ENCODE peak calls at places on chromosome 12, in five cellular contexts. P is HCT116, X is mammary epithelial cell, W is stomach, S is PC-3. C is an unnamed sample.

GRCh38 chr12:57164454-57164853 is 17.0 kb upstream of the LRP1-AS start:
- DNase-seq in P (no peak), S (no peak), X (no peak), W (no peak), C (no peak)

GRCh38 chr12:26867084-26867483 is 34.1 kb upstream of the ITPR2 start:
- DNase-seq in X (no peak), S (no peak), W (no peak), P (no peak), C (no peak)

GRCh38 chr12:22255097-22255496 is 79.4 kb downstream of the ST8SIA1 start:
- DNase-seq in P (no peak), X (peak), W (no peak), S (no peak), C (no peak)

GRCh38 chr12:66964629-66965028 is 285.8 kb upstream of the GRIP1 start:
- DNase-seq in X (peak), S (no peak), W (no peak), P (no peak), C (peak)

GRCh38 chr12:27343255-27344000 is 10.8 kb downstream of the BMAL2 start:
- DNase-seq in P (no peak), X (peak), W (no peak), S (peak), C (peak)

GRCh38 chr12:130748786-130749185 is 32.7 kb upstream of the RIMBP2 start:
- DNase-seq in X (no peak), W (no peak), S (peak), P (no peak), C (no peak)

GRCh38 chr12:64387201-64387816 is 3.2 kb downstream of the C12orf56 start:
- DNase-seq in X (peak), P (no peak), W (no peak), S (peak), C (no peak)

GRCh38 chr12:77089701-77090220 is 24.4 kb upstream of the E2F7 start:
- DNase-seq in S (no peak), P (no peak), X (peak), W (no peak), C (no peak)

GRCh38 chr12:116642683-116643082 is 83.5 kb downstream of the MAP1LC3B2 start:
- DNase-seq in X (no peak), S (no peak), W (no peak), P (no peak), C (no peak)

GRCh38 chr12:74539261-74539660 is 1.6 kb downstream of the ATXN7L3B start:
- DNase-seq in S (peak), W (no peak), P (no peak), X (no peak), C (no peak)

GRCh38 chr12:24955389-24955788 is 6.5 kb upstream of the BCAT1 start:
- DNase-seq in P (no peak), S (no peak), X (no peak), W (no peak), C (no peak)

GRCh38 chr12:84913151-84913550 is 552 bp upstream of the SLC6A15 start:
- DNase-seq in W (no peak), X (peak), P (no peak), S (no peak), C (no peak)

GRCh38 chr12:122830517-122831214 is 4.6 kb upstream of the HIP1R start:
- DNase-seq in W (no peak), P (peak), S (peak), X (peak), C (peak)

GRCh38 chr12:71503579-71504470 is 64.2 kb downstream of the LGR5 start:
- DNase-seq in X (no peak), S (peak), W (no peak), P (no peak), C (no peak)

GRCh38 chr12:108313609-108314331 is 25.3 kb downstream of the CMKLR1 start:
- DNase-seq in X (no peak), W (no peak), P (no peak), S (no peak), C (no peak)

GRCh38 chr12:102920271-102920670 is 3.2 kb upstream of the PAH start:
- DNase-seq in S (no peak), P (no peak), W (no peak), X (no peak), C (no peak)

GRCh38 chr12:479161-479560 is 19.4 kb downstream of the B4GALNT3 start:
- DNase-seq in S (no peak), W (no peak), X (no peak), P (no peak), C (no peak)

GRCh38 chr12:6699989-6700645 is 498 bp downstream of the PIANP start:
- DNase-seq in W (no peak), P (no peak), X (no peak), S (no peak), C (no peak)

GRCh38 chr12:48988030-48988649 is 10.0 kb downstream of the WNT1 start:
- DNase-seq in P (no peak), W (peak), S (peak), X (no peak), C (peak)
- TF ChIP-seq CTCF in P (peak), W (peak), S (peak), X (peak), C (peak)

DNA sequence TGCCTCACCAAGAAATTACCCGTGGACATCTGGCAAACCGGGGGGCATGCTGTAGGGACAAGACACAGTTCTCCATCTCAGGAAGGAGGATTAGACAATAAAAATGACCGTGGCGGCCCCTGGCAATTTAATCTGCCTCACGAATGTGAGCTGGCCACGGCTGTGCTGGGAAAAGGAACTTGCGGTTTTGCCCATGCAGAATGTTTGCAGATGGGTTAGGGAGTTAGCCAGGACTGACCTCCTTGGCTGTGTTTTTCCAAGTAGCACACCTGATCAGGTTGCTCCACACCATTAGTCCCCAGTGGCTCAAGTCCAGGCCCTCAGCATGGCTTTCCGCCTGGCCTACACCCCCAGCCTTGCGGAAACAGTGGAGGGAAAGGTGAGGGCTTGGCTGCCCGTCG is 20.8 kb downstream of the TPCN1 start:
- DNase-seq in W (peak), S (peak), P (no peak), X (peak), C (peak)
- H3K4me3 ChIP-seq in W (no peak), S (peak), P (no peak), X (no peak), C (no peak)

DNA sequence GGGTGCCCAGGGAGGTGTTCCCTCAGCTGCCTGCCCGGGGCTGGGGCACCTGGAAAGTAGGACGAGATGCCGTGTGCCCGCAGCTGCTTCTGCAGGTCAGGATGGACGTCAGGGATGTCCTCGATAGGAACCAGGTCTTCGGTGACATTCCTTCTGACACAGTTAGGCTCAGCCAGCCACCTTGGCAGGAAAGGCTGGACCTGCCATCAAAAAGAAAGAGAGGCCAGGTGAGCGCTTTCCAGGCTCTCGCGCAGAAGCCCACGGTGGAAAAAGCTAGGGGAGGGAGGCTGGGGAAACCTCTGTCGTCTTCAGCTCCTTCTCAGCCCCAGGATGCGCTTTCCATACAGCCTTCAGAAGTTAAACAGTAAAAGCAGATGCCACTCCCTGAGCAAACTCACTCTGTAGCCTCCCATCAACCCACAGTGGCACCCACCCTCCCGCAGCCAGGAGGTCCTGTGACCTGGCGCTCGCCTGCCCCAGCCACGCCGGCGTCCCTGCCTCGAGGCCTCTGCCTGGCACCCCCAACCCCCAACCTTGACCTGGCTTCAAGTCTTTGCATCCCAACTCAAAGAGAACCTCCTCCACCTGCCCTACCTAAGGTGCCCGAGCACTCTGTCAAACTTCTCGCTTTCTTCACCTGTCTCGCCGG is 1.3 kb downstream of the DDX51 start:
- DNase-seq in W (no peak), P (no peak), S (no peak), X (no peak), C (no peak)
- H3K27ac ChIP-seq in W (no peak), P (no peak), S (no peak), X (no peak), C (no peak)

GRCh38 chr12:78470354-78471195 is 394.0 kb upstream of the SYT1 start:
- DNase-seq in X (peak), P (peak), W (no peak), S (peak), C (peak)
- TF ChIP-seq CTCF in X (peak), P (peak), W (no peak), S (peak), C (peak)

GRCh38 chr12:10747730-10748129 is 24.6 kb upstream of the YBX3 start:
- DNase-seq in X (no peak), W (no peak), P (no peak), S (no peak), C (no peak)

GRCh38 chr12:10750385-10750727 is 27.2 kb upstream of the YBX3 start:
- DNase-seq in W (no peak), P (no peak), X (no peak), S (no peak), C (no peak)

GRCh38 chr12:10753066-10753465 is 29.9 kb upstream of the YBX3 start:
- DNase-seq in S (peak), P (no peak), W (no peak), X (peak), C (peak)

GRCh38 chr12:10749700-10750384 is 26.7 kb upstream of the YBX3 start:
- DNase-seq in P (peak), S (peak), X (peak), W (peak), C (peak)
- H3K4me3 ChIP-seq in P (peak), S (peak), X (peak), W (no peak), C (peak)

GRCh38 chr12:76023069-76023690 is 8.4 kb downstream of the PHLDA1 start:
- DNase-seq in W (no peak), P (no peak), S (peak), X (no peak), C (no peak)
- H3K27ac ChIP-seq in W (no peak), P (peak), S (peak), X (peak), C (peak)

DNA sequence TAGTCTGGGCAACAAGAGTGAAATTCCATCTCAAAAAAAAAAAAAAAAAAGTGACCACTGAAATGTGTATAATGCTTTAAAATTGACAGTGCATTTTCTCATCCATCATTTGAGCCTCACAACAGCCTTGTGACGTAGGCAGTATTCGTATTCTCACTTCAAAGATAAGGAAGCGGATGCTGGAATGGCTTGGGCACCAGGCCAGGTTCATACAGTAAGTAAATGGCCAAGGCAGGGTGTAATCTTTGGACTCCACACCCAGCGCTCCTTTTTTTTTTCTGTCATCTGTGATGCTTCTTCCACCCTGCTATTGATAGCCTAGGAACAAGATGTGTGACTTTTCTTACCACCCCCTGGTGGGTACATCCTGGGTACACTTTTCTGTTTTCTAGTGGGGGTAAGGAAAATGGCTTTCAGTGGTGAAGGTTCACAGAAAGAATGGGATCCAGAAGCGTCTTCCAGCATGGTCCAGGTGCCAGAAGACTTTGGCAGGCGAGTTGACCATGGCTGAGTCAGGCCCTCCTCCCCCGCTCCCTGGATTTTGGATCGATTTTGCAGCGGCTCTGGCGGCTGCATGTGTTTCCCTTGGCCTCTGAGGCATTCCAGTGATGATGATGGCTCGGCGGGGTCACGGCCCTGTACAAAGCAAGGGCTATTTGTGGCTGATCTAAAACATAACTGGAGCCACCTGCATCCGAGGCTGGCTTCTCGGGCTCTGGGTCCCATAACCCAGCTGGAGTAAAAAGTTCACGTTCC is 110.6 kb downstream of the CACNA1C start:
- DNase-seq in S (no peak), X (no peak), P (no peak), W (peak), C (peak)
- TF ChIP-seq CTCF in S (no peak), X (no peak), P (no peak), W (no peak), C (no peak)

GRCh38 chr12:120199025-120199424 is 1.9 kb downstream of the RPLP0 start:
- DNase-seq in X (no peak), S (peak), W (no peak), P (no peak), C (no peak)
- H3K4me3 ChIP-seq in X (peak), S (peak), W (peak), P (peak), C (peak)

GRCh38 chr12:18683603-18684002 is 54.2 kb downstream of the PLCZ1 start:
- DNase-seq in P (no peak), W (no peak), S (peak), X (peak), C (peak)
- H3K27ac ChIP-seq in P (no peak), W (no peak), S (no peak), X (peak), C (no peak)

C was measured in brain microvascular endothelial cell.